ENCODE peak calls at places on chromosomes 1 and 21, in nine cellular contexts. D is upper lobe of right lung, M is tibial artery, T is AG04450, L is Panc1, N is cardiac muscle cell, C is OCI-LY7, S is WERI-Rb-1, V is fibroblast of lung. R is an unnamed sample.

GRCh38 chr1:98323906-98324358 is 337.6 kb upstream of the SNX7 start:
- DNase-seq in S (no peak), T (peak), N (no peak), C (no peak), V (peak), D (no peak), L (peak), M (peak), R (peak)

GRCh38 chr1:158333405-158334145 is 2.2 kb upstream of the CD1B start:
- DNase-seq in T (no peak), S (no peak), C (no peak), L (no peak), M (no peak), N (no peak), D (no peak), V (no peak), R (no peak)

GRCh38 chr1:151741516-151741915 is 20.2 kb downstream of the RIIAD1 start:
- DNase-seq in L (no peak), T (no peak), C (no peak), V (no peak), M (no peak), S (no peak), D (no peak), N (no peak), R (no peak)

GRCh38 chr1:86150553-86151055 is 6.0 kb downstream of the COL24A1 start:
- DNase-seq in N (no peak), S (no peak), L (no peak), D (no peak), M (no peak), C (no peak), V (peak), T (no peak), R (no peak)

GRCh38 chr1:87140831-87141540 is 187.7 kb upstream of the LMO4 start:
- DNase-seq in L (no peak), C (no peak), D (no peak), T (no peak), V (no peak), S (no peak), M (no peak), N (no peak), R (peak)

GRCh38 chr1:212402876-212403275 is 11.8 kb downstream of the PACC1 start:
- DNase-seq in S (no peak), C (no peak), T (no peak), V (no peak), M (no peak), N (no peak), L (no peak), D (no peak), R (no peak)

GRCh38 chr1:68081775-68082283 is 31.4 kb upstream of the DIRAS3 start:
- DNase-seq in M (no peak), T (no peak), C (no peak), D (no peak), V (no peak), S (no peak), N (no peak), L (no peak), R (no peak)

GRCh38 chr1:229156819-229157218 is 114.1 kb upstream of the RAB4A start:
- DNase-seq in D (no peak), M (peak), V (peak), L (peak), S (peak), C (no peak), T (no peak), N (peak), R (no peak)

GRCh38 chr1:155177192-155177917 is 3.7 kb downstream of the TRIM46 start:
- DNase-seq in C (no peak), M (no peak), T (no peak), L (no peak), D (peak), N (no peak), S (peak), V (no peak), R (no peak)

GRCh38 chr1:54239041-54239410 is 39.1 kb downstream of the MRPL37 start:
- DNase-seq in M (no peak), L (no peak), V (no peak), C (no peak), N (no peak), D (no peak), T (no peak), S (no peak), R (no peak)

GRCh38 chr1:70827030-70827429 is 220.6 kb downstream of the PTGER3 start:
- DNase-seq in S (no peak), N (no peak), V (no peak), M (no peak), D (no peak), T (no peak), L (no peak), C (no peak), R (no peak)

GRCh38 chr1:18915341-18915740 is 13.0 kb upstream of the ALDH4A1 start:
- DNase-seq in M (no peak), S (no peak), N (no peak), D (no peak), L (no peak), T (no peak), C (no peak), V (no peak), R (no peak)

GRCh38 chr1:63317007-63317813 is 5.2 kb upstream of the FOXD3 start:
- DNase-seq in L (peak), C (peak), V (peak), D (peak), S (peak), M (no peak), T (no peak), N (peak), R (peak)

GRCh38 chr1:6634278-6635052 is 9.8 kb downstream of the THAP3 start:
- DNase-seq in C (peak), T (no peak), V (peak), S (peak), D (peak), L (no peak), M (peak), N (peak), R (peak)

GRCh38 chr1:201444792-201445191 is 23.3 kb upstream of the TNNI1 start:
- DNase-seq in S (no peak), V (peak), C (no peak), D (no peak), T (no peak), M (no peak), L (no peak), N (no peak), R (no peak)

GRCh38 chr1:11341881-11342552 is 69.0 kb downstream of the UBIAD1 start:
- DNase-seq in D (no peak), S (peak), T (peak), V (peak), N (no peak), C (no peak), L (no peak), M (no peak), R (no peak)

GRCh38 chr21:45989355-45990048 is 7.9 kb downstream of the COL6A1 start:
- DNase-seq in M (peak), N (no peak), T (no peak), V (no peak), C (no peak), D (peak), S (no peak), L (no peak), R (no peak)

GRCh38 chr1:54310439-54311328 is 95.5 kb downstream of the SSBP3 start:
- DNase-seq in T (no peak), S (peak), M (no peak), D (no peak), N (peak), V (peak), C (peak), L (no peak), R (peak)

GRCh38 chr1:6624712-6625578 is at the start of gene THAP3:
- DNase-seq in C (peak), S (peak), V (peak), M (peak), D (peak), L (peak), T (no peak), N (peak), R (peak)

GRCh38 chr1:1144122-1144842 is 28.4 kb upstream of the C1orf159 start:
- DNase-seq in S (no peak), D (peak), N (no peak), C (peak), M (no peak), L (no peak), T (no peak), V (no peak), R (no peak)

GRCh38 chr21:41932191-41932575 is 21.6 kb downstream of the C2CD2 start:
- DNase-seq in V (peak), D (no peak), L (peak), T (peak), M (no peak), S (no peak), N (no peak), C (no peak), R (peak)

GRCh38 chr1:169245706-169246105 is 121.9 kb downstream of the NME7 start:
- DNase-seq in M (no peak), V (no peak), C (no peak), N (no peak), D (no peak), T (no peak), S (no peak), L (no peak), R (no peak)

GRCh38 chr1:59014827-59015226 is 231.0 kb upstream of the JUN start:
- DNase-seq in V (no peak), D (no peak), S (no peak), C (no peak), T (no peak), N (no peak), L (no peak), M (no peak), R (no peak)

GRCh38 chr1:157142765-157143423 is 4.7 kb upstream of the ETV3 start:
- DNase-seq in M (no peak), T (no peak), D (no peak), L (no peak), C (no peak), V (no peak), N (no peak), S (no peak), R (no peak)

GRCh38 chr1:204870165-204870912 is at the start of gene NFASC:
- DNase-seq in L (no peak), T (no peak), D (no peak), M (no peak), N (no peak), V (no peak), S (no peak), C (no peak), R (no peak)

GRCh38 chr1:61446531-61446991 is 278.4 kb downstream of the TM2D1 start:
- DNase-seq in S (no peak), L (no peak), N (no peak), M (no peak), T (no peak), V (no peak), C (no peak), D (no peak), R (no peak)

GRCh38 chr1:211800925-211801607 is 29.5 kb downstream of the LPGAT1 start:
- DNase-seq in D (no peak), T (no peak), L (no peak), N (no peak), C (no peak), V (no peak), S (no peak), M (no peak), R (no peak)

GRCh38 chr21:32702702-32703101 is 25.1 kb downstream of the SYNJ1 start:
- DNase-seq in C (no peak), M (no peak), L (no peak), V (peak), D (no peak), N (no peak), T (peak), S (no peak), R (peak)

GRCh38 chr1:19450811-19451564 is 34.4 kb downstream of the CAPZB start:
- DNase-seq in L (no peak), C (no peak), M (peak), T (peak), N (no peak), S (no peak), D (no peak), V (peak), R (peak)

GRCh38 chr1:199272690-199273089 is 633.9 kb downstream of the PTPRC start:
- DNase-seq in L (peak), T (peak), C (no peak), N (no peak), S (no peak), V (peak), D (peak), M (no peak), R (peak)

GRCh38 chr1:117368116-117369108 is 1.2 kb downstream of the MAN1A2 start:
- DNase-seq in V (peak), N (no peak), D (no peak), T (no peak), L (no peak), M (no peak), C (peak), S (no peak), R (no peak)

GRCh38 chr1:84724128-84724860 is 34.0 kb upstream of the SSX2IP start:
- DNase-seq in M (no peak), T (no peak), N (no peak), V (no peak), C (peak), S (peak), L (peak), D (no peak), R (no peak)

GRCh38 chr1:74733616-74734484 is 898 bp downstream of the TYW3 start:
- DNase-seq in C (peak), N (peak), S (peak), D (no peak), M (no peak), T (peak), V (peak), L (peak), R (peak)

GRCh38 chr1:41665962-41666917 is 181.8 kb upstream of the EDN2 start:
- DNase-seq in T (no peak), D (no peak), S (no peak), C (no peak), N (no peak), L (no peak), V (no peak), M (no peak), R (no peak)

GRCh38 chr1:202811296-202812175 is 782 bp downstream of the PCAT6 start:
- DNase-seq in S (peak), N (no peak), D (no peak), M (no peak), V (peak), C (no peak), T (no peak), L (no peak), R (no peak)

GRCh38 chr1:95002657-95003432 is 69.9 kb downstream of the ALG14 start:
- DNase-seq in C (no peak), N (no peak), D (no peak), M (no peak), V (peak), S (no peak), L (no peak), T (no peak), R (peak)

GRCh38 chr1:196155586-196155985 is 452.7 kb downstream of the KCNT2 start:
- DNase-seq in T (no peak), M (no peak), C (no peak), S (no peak), V (no peak), D (no peak), L (no peak), N (no peak), R (no peak)

GRCh38 chr1:83637009-83637408 is 361.9 kb downstream of the TTLL7 start:
- DNase-seq in L (no peak), S (no peak), V (no peak), N (peak), M (no peak), D (no peak), C (no peak), T (no peak), R (no peak)

GRCh38 chr1:83639785-83640184 is 359.1 kb downstream of the TTLL7 start:
- DNase-seq in T (no peak), S (no peak), V (no peak), C (no peak), D (no peak), L (no peak), N (no peak), M (no peak), R (no peak)

GRCh38 chr1:83637586-83637985 is 361.3 kb downstream of the TTLL7 start:
- DNase-seq in D (no peak), T (no peak), N (peak), M (no peak), C (no peak), S (no peak), V (no peak), L (no peak), R (no peak)

GRCh38 chr1:83641206-83641658 is 357.7 kb downstream of the TTLL7 start:
- DNase-seq in T (no peak), V (peak), C (no peak), L (no peak), S (no peak), N (no peak), M (no peak), D (no peak), R (peak)

GRCh38 chr1:83641828-83642443 is 357.0 kb downstream of the TTLL7 start:
- DNase-seq in T (no peak), S (no peak), M (no peak), N (no peak), V (peak), C (no peak), L (no peak), D (no peak), R (no peak)
- H3K4me3 ChIP-seq in T (no peak), S (no peak), M (no peak), N (no peak), V (no peak), C (no peak), L (no peak), D (no peak), R (no peak)

DNA sequence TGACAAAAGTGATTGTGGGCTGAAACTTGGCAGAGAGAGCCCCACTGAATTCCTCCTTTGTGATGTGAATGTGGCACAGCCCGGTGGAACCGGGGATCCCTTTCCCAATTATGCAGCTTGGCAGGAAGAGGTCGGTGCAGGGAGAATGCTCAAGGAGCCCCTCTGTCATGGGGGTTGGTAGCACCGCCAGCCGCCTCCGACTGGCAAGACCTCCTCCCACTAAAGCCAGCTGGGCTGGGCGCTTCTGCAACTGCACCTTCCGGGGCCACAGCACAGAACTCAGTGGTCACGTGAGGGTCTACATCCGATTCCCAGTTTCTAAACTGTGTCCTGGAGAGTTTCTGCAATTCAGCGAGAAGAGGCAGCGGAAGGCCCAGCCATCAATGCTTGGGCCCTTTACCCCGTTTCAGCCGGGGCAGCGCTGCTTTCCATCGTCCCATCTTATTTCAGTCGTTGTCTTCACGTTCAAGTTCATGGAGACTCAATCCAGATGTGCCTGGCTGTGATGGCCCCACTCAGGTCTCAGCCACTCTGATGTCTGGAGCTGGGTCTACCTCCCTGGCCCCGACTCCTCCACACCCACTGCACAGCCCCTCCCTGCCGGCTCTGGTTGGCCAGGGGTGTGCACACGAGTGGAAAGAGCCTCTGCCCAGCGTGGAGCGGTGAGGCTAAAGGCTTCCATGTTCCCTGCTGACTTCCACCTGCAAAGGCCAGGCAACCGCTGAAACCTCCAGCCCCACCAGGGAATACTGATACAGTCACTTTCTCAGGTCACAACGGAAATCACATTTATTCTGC is 39.8 kb upstream of the FHAD1 start:
- DNase-seq in V (no peak), N (peak), S (no peak), L (no peak), T (no peak), C (no peak), M (no peak), D (peak), R (no peak)
- H3K4me3 ChIP-seq in V (no peak), N (no peak), S (no peak), L (no peak), T (no peak), C (no peak), M (no peak), D (no peak), R (no peak)

GRCh38 chr1:3453203-3453761 is 1.2 kb upstream of the ARHGEF16 start:
- DNase-seq in T (peak), V (peak), D (peak), L (peak), M (peak), S (peak), C (peak), N (peak), R (peak)
- H3K4me3 ChIP-seq in T (no peak), V (no peak), D (no peak), L (no peak), M (no peak), S (no peak), C (no peak), N (no peak), R (no peak)

GRCh38 chr1:89121641-89122040 is 4.3 kb downstream of the GBP2 start:
- DNase-seq in C (no peak), S (peak), M (no peak), L (no peak), V (no peak), N (no peak), T (no peak), D (no peak), R (no peak)

GRCh38 chr1:89125571-89126233 is at the start of gene GBP2:
- DNase-seq in M (no peak), V (peak), C (no peak), S (no peak), L (no peak), N (no peak), T (peak), D (no peak), R (peak)

GRCh38 chr1:89130716-89131115 is 4.8 kb upstream of the GBP2 start:
- DNase-seq in T (no peak), M (no peak), C (no peak), N (no peak), V (no peak), S (no peak), L (no peak), D (no peak), R (no peak)

GRCh38 chr1:89126602-89127001 is 688 bp upstream of the GBP2 start:
- DNase-seq in V (no peak), C (no peak), T (no peak), M (no peak), S (no peak), N (no peak), D (no peak), L (no peak), R (no peak)

GRCh38 chr1:89126234-89126580 is 293 bp upstream of the GBP2 start:
- DNase-seq in T (no peak), S (no peak), L (peak), N (no peak), D (no peak), C (no peak), M (no peak), V (no peak), R (no peak)
- H3K4me3 ChIP-seq in T (peak), S (no peak), L (peak), N (no peak), D (peak), C (no peak), M (peak), V (peak), R (no peak)

DNA sequence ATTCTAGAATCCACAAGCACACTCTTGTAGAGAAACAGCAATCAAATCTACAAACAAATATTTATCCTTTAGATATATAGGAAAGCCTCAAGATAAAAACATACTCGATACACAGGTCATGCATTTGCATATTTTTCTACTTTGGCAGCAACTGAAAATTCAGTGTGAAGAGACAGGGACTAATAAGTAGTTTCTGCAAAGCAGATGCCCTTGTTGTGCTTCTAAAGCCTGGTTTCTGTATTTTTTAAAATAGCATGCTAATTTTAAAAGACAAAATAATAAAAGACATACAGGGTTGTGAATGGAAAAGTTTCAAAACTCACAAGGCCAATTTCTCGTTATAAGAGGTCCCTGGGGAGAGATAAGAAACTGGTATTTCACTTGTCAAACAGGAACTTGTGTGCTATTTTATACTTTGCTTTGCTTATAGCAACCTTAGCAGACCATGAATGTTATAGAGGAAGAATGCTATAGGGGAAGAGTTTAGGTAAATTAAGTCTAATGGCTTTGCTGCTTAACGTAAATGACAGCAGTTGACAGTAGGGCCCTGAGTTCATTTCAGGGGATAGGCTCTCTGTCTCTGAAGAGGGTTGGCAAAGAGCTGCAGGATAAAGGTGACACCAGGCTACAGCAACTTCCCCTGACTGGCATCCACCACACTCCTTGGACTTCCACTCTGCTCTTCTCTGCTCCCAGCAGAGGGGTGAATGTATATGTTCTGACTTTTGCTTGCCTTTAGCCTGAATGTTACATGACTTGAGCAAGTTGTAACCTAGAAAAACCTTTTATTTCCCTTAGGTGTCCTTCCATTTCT is 9.4 kb upstream of the RGS13 start:
- DNase-seq in L (no peak), S (no peak), V (no peak), C (peak), N (no peak), D (no peak), M (no peak), T (no peak), R (no peak)
- H3K4me3 ChIP-seq in L (no peak), S (no peak), V (no peak), C (peak), N (no peak), D (no peak), M (no peak), T (no peak), R (no peak)